ENCODE peak calls at places on chromosomes 3 and 15, in ten cellular contexts. C, J, M, L, B, E, W, P, A and D are unnamed samples.

GRCh38 chr3:29335921-29336320 is 55.0 kb downstream of the RBMS3 start:
- DNase-seq in C (no peak), J (no peak), M (no peak), L (no peak), B (no peak), E (no peak), W (no peak), P (no peak), A (no peak), D (no peak)

GRCh38 chr15:41876689-41877088 is 17.2 kb downstream of the SPTBN5 start:
- DNase-seq in C (no peak), J (no peak), M (no peak), L (no peak), B (no peak), E (no peak), W (peak), P (no peak), A (no peak), D (no peak)

GRCh38 chr3:88807471-88808090 is 299.8 kb upstream of the EPHA3 start:
- DNase-seq in C (no peak), J (peak), M (no peak), L (no peak), B (no peak), E (no peak), W (no peak), P (no peak), A (no peak), D (no peak)

GRCh38 chr15:79166311-79166955 is 75.9 kb upstream of the RASGRF1 start:
- DNase-seq in C (no peak), J (no peak), M (no peak), L (no peak), B (no peak), E (no peak), W (no peak), P (no peak), A (no peak), D (no peak)

GRCh38 chr15:60526127-60526616 is 47.2 kb upstream of the ICE2 start:
- DNase-seq in C (no peak), J (no peak), M (no peak), L (peak), B (no peak), E (no peak), W (no peak), P (no peak), A (no peak), D (peak)

GRCh38 chr3:125121246-125122010 is 65.6 kb upstream of the HEG1 start:
- DNase-seq in C (no peak), J (no peak), M (no peak), L (no peak), B (no peak), E (no peak), W (no peak), P (no peak), A (peak), D (peak)

GRCh38 chr15:85581495-85581894 is 201.1 kb downstream of the AKAP13 start:
- DNase-seq in C (no peak), J (no peak), M (peak), L (peak), B (peak), E (no peak), W (no peak), P (no peak), A (no peak), D (peak)

GRCh38 chr3:136141296-136141785 is 54.8 kb downstream of the MSL2 start:
- DNase-seq in C (no peak), J (no peak), M (no peak), L (no peak), B (no peak), E (no peak), W (no peak), P (no peak), A (no peak), D (no peak)

GRCh38 chr3:15361494-15362214 is 29.3 kb upstream of the SH3BP5 start:
- DNase-seq in C (peak), J (peak), M (no peak), L (no peak), B (peak), E (peak), W (no peak), P (no peak), A (peak), D (peak)

GRCh38 chr15:60012695-60013094 is 8.6 kb downstream of the FOXB1 start:
- DNase-seq in C (no peak), J (no peak), M (no peak), L (no peak), B (no peak), E (no peak), W (no peak), P (no peak), A (no peak), D (no peak)

GRCh38 chr3:66618066-66618465 is 117.2 kb upstream of the LRIG1 start:
- DNase-seq in C (no peak), J (peak), M (no peak), L (no peak), B (no peak), E (no peak), W (no peak), P (no peak), A (no peak), D (no peak)

GRCh38 chr3:169478566-169479313 is 184.8 kb downstream of the MECOM start:
- DNase-seq in C (no peak), J (no peak), M (no peak), L (no peak), B (no peak), E (no peak), W (no peak), P (no peak), A (no peak), D (no peak)